ENCODE peak calls at places on chromosomes 7 and 10, in seven cellular contexts. One of them, this sample, is unnamed.

GRCh38 chr10:47264797-47265281 is 35.2 kb upstream of the GDF10 start:
- DNase-seq in IMR-90: no peak
- DNase-seq in aorta: no peak
- DNase-seq in Caco-2: no peak
- DNase-seq in hepatocyte: no peak
- DNase-seq in Panc1: no peak
- DNase-seq in ovary: no peak
- DNase-seq in this sample: no peak

GRCh38 chr7:37832194-37832593 is 16.2 kb upstream of the NME8 start:
- DNase-seq in hepatocyte: peak; percentile 73
- DNase-seq in Panc1: no peak
- DNase-seq in ovary: peak; percentile 74
- DNase-seq in Caco-2: no peak
- DNase-seq in aorta: peak; percentile 78
- DNase-seq in IMR-90: no peak
- DNase-seq in this sample: peak; percentile 82

GRCh38 chr7:1646957-1647891 is 22.9 kb upstream of the ELFN1 start:
- DNase-seq in Caco-2: no peak
- DNase-seq in IMR-90: no peak
- DNase-seq in Panc1: no peak
- DNase-seq in aorta: peak; percentile 84
- DNase-seq in hepatocyte: no peak
- DNase-seq in ovary: no peak
- DNase-seq in this sample: no peak

GRCh38 chr7:15675379-15675778 is 11.1 kb downstream of the MEOX2 start:
- DNase-seq in hepatocyte: no peak
- DNase-seq in ovary: no peak
- DNase-seq in Panc1: no peak
- DNase-seq in IMR-90: no peak
- DNase-seq in Caco-2: no peak
- DNase-seq in aorta: no peak
- DNase-seq in this sample: no peak

GRCh38 chr10:100790761-100791208 is 45.4 kb downstream of the PAX2 start:
- DNase-seq in aorta: no peak
- DNase-seq in Panc1: no peak
- DNase-seq in hepatocyte: no peak
- DNase-seq in Caco-2: no peak
- DNase-seq in ovary: no peak
- DNase-seq in IMR-90: no peak
- DNase-seq in this sample: no peak

GRCh38 chr10:130708465-130708864 is 572.3 kb downstream of the GLRX3 start:
- DNase-seq in Caco-2: no peak
- DNase-seq in aorta: no peak
- DNase-seq in hepatocyte: no peak
- DNase-seq in Panc1: no peak
- DNase-seq in IMR-90: no peak
- DNase-seq in ovary: no peak
- DNase-seq in this sample: no peak

GRCh38 chr7:29258951-29259350 is 64.4 kb downstream of the CHN2 start:
- DNase-seq in hepatocyte: no peak
- DNase-seq in aorta: no peak
- DNase-seq in ovary: no peak
- DNase-seq in IMR-90: no peak
- DNase-seq in Caco-2: no peak
- DNase-seq in Panc1: no peak
- DNase-seq in this sample: no peak

GRCh38 chr10:31381171-31381570 is 62.2 kb downstream of the ZEB1 start:
- DNase-seq in IMR-90: no peak
- DNase-seq in Caco-2: no peak
- DNase-seq in Panc1: no peak
- DNase-seq in aorta: no peak
- DNase-seq in ovary: no peak
- DNase-seq in hepatocyte: no peak
- DNase-seq in this sample: no peak

GRCh38 chr7:2732959-2733584 is 45.1 kb downstream of the AMZ1 start:
- DNase-seq in hepatocyte: peak; percentile 77
- DNase-seq in Panc1: no peak
- DNase-seq in Caco-2: peak; percentile 74
- DNase-seq in aorta: peak; percentile 77
- DNase-seq in IMR-90: peak; percentile 41
- DNase-seq in ovary: peak; percentile 77
- DNase-seq in this sample: peak; percentile 89

GRCh38 chr7:151689196-151689971 is 169.7 kb upstream of the RHEB start:
- DNase-seq in ovary: no peak
- DNase-seq in hepatocyte: no peak
- DNase-seq in Panc1: no peak
- DNase-seq in IMR-90: no peak
- DNase-seq in aorta: peak; percentile 36
- DNase-seq in Caco-2: no peak
- DNase-seq in this sample: no peak

GRCh38 chr10:2985729-2986232 is 81.6 kb upstream of the PFKP start:
- DNase-seq in hepatocyte: peak; percentile 87
- DNase-seq in IMR-90: peak; percentile 66
- DNase-seq in aorta: no peak
- DNase-seq in Caco-2: no peak
- DNase-seq in ovary: no peak
- DNase-seq in Panc1: peak; percentile 30
- DNase-seq in this sample: no peak

GRCh38 chr7:91242097-91242846 is 22.0 kb upstream of the FZD1 start:
- DNase-seq in Caco-2: no peak
- DNase-seq in IMR-90: peak; percentile 66
- DNase-seq in hepatocyte: no peak
- DNase-seq in ovary: no peak
- DNase-seq in aorta: no peak
- DNase-seq in Panc1: no peak
- DNase-seq in this sample: no peak

GRCh38 chr7:17520941-17521340 is 222.5 kb downstream of the AHR start:
- DNase-seq in IMR-90: peak; percentile 49
- DNase-seq in Panc1: no peak
- DNase-seq in Caco-2: no peak
- DNase-seq in aorta: no peak
- DNase-seq in hepatocyte: no peak
- DNase-seq in ovary: no peak
- DNase-seq in this sample: no peak

GRCh38 chr7:137591444-137591843 is 247.9 kb upstream of the PTN start:
- DNase-seq in hepatocyte: peak; percentile 30
- DNase-seq in Panc1: peak; percentile 10
- DNase-seq in Caco-2: no peak
- DNase-seq in ovary: no peak
- DNase-seq in IMR-90: peak; percentile 84
- DNase-seq in aorta: no peak
- DNase-seq in this sample: no peak

GRCh38 chr7:47771990-47772360 is 176.3 kb downstream of the PKD1L1 start:
- DNase-seq in aorta: no peak
- DNase-seq in hepatocyte: no peak
- DNase-seq in Caco-2: no peak
- DNase-seq in IMR-90: no peak
- DNase-seq in Panc1: no peak
- DNase-seq in ovary: no peak
- DNase-seq in this sample: no peak

GRCh38 chr7:30428586-30429530 is 49.7 kb downstream of the NOD1 start:
- DNase-seq in ovary: no peak
- DNase-seq in hepatocyte: no peak
- DNase-seq in Panc1: no peak
- DNase-seq in IMR-90: no peak
- DNase-seq in aorta: no peak
- DNase-seq in Caco-2: no peak
- DNase-seq in this sample: peak; percentile 50

GRCh38 chr7:44489955-44490350 is 505 bp downstream of the NUDCD3 start:
- DNase-seq in aorta: peak; percentile 52
- DNase-seq in Caco-2: no peak
- DNase-seq in Panc1: no peak
- DNase-seq in ovary: peak; percentile 17
- DNase-seq in IMR-90: peak; percentile 25
- DNase-seq in hepatocyte: peak; percentile 36
- DNase-seq in this sample: no peak

GRCh38 chr7:142749218-142749993 is at the start of gene PRSS1:
- DNase-seq in hepatocyte: peak; percentile 70
- DNase-seq in aorta: no peak
- DNase-seq in ovary: no peak
- DNase-seq in Caco-2: peak; percentile 71
- DNase-seq in IMR-90: no peak
- DNase-seq in Panc1: no peak
- DNase-seq in this sample: no peak

GRCh38 chr7:134548877-134549276 is at the start of gene AKR1B15:
- DNase-seq in hepatocyte: no peak
- DNase-seq in ovary: no peak
- DNase-seq in IMR-90: peak; percentile 55
- DNase-seq in aorta: no peak
- DNase-seq in Panc1: no peak
- DNase-seq in Caco-2: no peak
- DNase-seq in this sample: no peak

GRCh38 chr7:100353685-100354330 is 4.1 kb upstream of the PILRB start:
- DNase-seq in IMR-90: no peak
- DNase-seq in Panc1: no peak
- DNase-seq in hepatocyte: no peak
- DNase-seq in Caco-2: no peak
- DNase-seq in aorta: no peak
- DNase-seq in ovary: no peak
- DNase-seq in this sample: no peak

GRCh38 chr7:109751241-109751640 is 1181.6 kb downstream of the DNAJB9 start:
- DNase-seq in Panc1: no peak
- DNase-seq in IMR-90: peak; percentile 7
- DNase-seq in Caco-2: no peak
- DNase-seq in ovary: no peak
- DNase-seq in aorta: no peak
- DNase-seq in hepatocyte: no peak
- DNase-seq in this sample: no peak

GRCh38 chr7:99504281-99504602 is 220 bp upstream of the ZKSCAN5 start:
- DNase-seq in aorta: no peak
- DNase-seq in Panc1: no peak
- DNase-seq in hepatocyte: no peak
- DNase-seq in ovary: no peak
- DNase-seq in Caco-2: no peak
- DNase-seq in IMR-90: no peak
- DNase-seq in this sample: no peak

GRCh38 chr7:31735991-31736982 is 49.3 kb downstream of the PPP1R17 start:
- DNase-seq in Panc1: peak; percentile 41
- DNase-seq in hepatocyte: peak; percentile 82
- DNase-seq in Caco-2: peak; percentile 76
- DNase-seq in IMR-90: peak; percentile 51
- DNase-seq in aorta: no peak
- DNase-seq in ovary: peak; percentile 43
- DNase-seq in this sample: peak; percentile 76

GRCh38 chr7:116614509-116615285 is 57.3 kb upstream of the MET start:
- DNase-seq in IMR-90: no peak
- DNase-seq in ovary: no peak
- DNase-seq in Panc1: no peak
- DNase-seq in Caco-2: no peak
- DNase-seq in aorta: no peak
- DNase-seq in hepatocyte: no peak
- DNase-seq in this sample: no peak

GRCh38 chr7:46776790-46777189 is 805.1 kb downstream of the TNS3 start:
- DNase-seq in Panc1: no peak
- DNase-seq in hepatocyte: no peak
- DNase-seq in IMR-90: peak; percentile 36
- DNase-seq in Caco-2: no peak
- DNase-seq in aorta: no peak
- DNase-seq in ovary: no peak
- DNase-seq in this sample: no peak

GRCh38 chr7:143892527-143893300 is 9.3 kb downstream of the TCAF1 start:
- DNase-seq in ovary: no peak
- DNase-seq in aorta: no peak
- DNase-seq in Panc1: no peak
- DNase-seq in Caco-2: peak; percentile 35
- DNase-seq in IMR-90: peak; percentile 18
- DNase-seq in hepatocyte: no peak
- DNase-seq in this sample: no peak

GRCh38 chr7:106367018-106367420 is 82.2 kb upstream of the NAMPT start:
- DNase-seq in ovary: no peak
- DNase-seq in IMR-90: peak; percentile 22
- DNase-seq in aorta: no peak
- DNase-seq in hepatocyte: no peak
- DNase-seq in Caco-2: no peak
- DNase-seq in Panc1: no peak
- DNase-seq in this sample: no peak
- H3K36me3 ChIP-seq in ovary: no peaks in the 10 kb centered on the region
- H3K36me3 ChIP-seq in IMR-90: no peaks in the 10 kb centered on the region
- H3K36me3 ChIP-seq in aorta: no peaks in the 10 kb centered on the region
- H3K36me3 ChIP-seq in hepatocyte: no peaks in the 10 kb centered on the region
- H3K36me3 ChIP-seq in Caco-2: no peaks in the 10 kb centered on the region
- H3K36me3 ChIP-seq in Panc1: no peaks in the 10 kb centered on the region
- H3K36me3 ChIP-seq in this sample: no peaks in the 10 kb centered on the region

GRCh38 chr7:107932851-107933250 is 41.9 kb downstream of the DLD start:
- DNase-seq in IMR-90: no peak
- DNase-seq in aorta: no peak
- DNase-seq in Panc1: no peak
- DNase-seq in Caco-2: no peak
- DNase-seq in ovary: no peak
- DNase-seq in hepatocyte: no peak
- DNase-seq in this sample: no peak

GRCh38 chr7:107936312-107936711 is 45.3 kb downstream of the DLD start:
- DNase-seq in hepatocyte: no peak
- DNase-seq in aorta: no peak
- DNase-seq in ovary: no peak
- DNase-seq in Caco-2: no peak
- DNase-seq in Panc1: no peak
- DNase-seq in IMR-90: no peak
- DNase-seq in this sample: no peak

GRCh38 chr7:107934991-107935770 is 44.2 kb downstream of the DLD start:
- DNase-seq in Caco-2: no peak
- DNase-seq in IMR-90: peak; percentile 80
- DNase-seq in hepatocyte: no peak
- DNase-seq in Panc1: no peak
- DNase-seq in ovary: no peak
- DNase-seq in aorta: no peak
- DNase-seq in this sample: no peak

GRCh38 chr7:107931740-107932515 is 40.9 kb downstream of the DLD start:
- DNase-seq in ovary: no peak
- DNase-seq in aorta: no peak
- DNase-seq in Panc1: no peak
- DNase-seq in IMR-90: no peak
- DNase-seq in hepatocyte: no peak
- DNase-seq in Caco-2: no peak
- DNase-seq in this sample: no peak

GRCh38 chr7:107933386-107934013 is 42.5 kb downstream of the DLD start:
- DNase-seq in hepatocyte: no peak
- DNase-seq in Caco-2: no peak
- DNase-seq in Panc1: no peak
- DNase-seq in IMR-90: no peak
- DNase-seq in ovary: no peak
- DNase-seq in aorta: no peak
- DNase-seq in this sample: no peak
- H3K36me3 ChIP-seq in hepatocyte: peaks cover 7% of the 10 kb centered on the region
- H3K36me3 ChIP-seq in Caco-2: peaks cover 2% of the 10 kb centered on the region
- H3K36me3 ChIP-seq in Panc1: peaks cover 42% of the 10 kb centered on the region
- H3K36me3 ChIP-seq in IMR-90: peaks cover 50% of the 10 kb centered on the region
- H3K36me3 ChIP-seq in ovary: no peaks in the 10 kb centered on the region
- H3K36me3 ChIP-seq in aorta: peaks cover 2% of the 10 kb centered on the region
- H3K36me3 ChIP-seq in this sample: peaks cover 67% of the 10 kb centered on the region

GRCh38 chr7:107594961-107595737 is 15.1 kb downstream of the BCAP29 start:
- DNase-seq in ovary: no peak
- DNase-seq in aorta: no peak
- DNase-seq in Caco-2: no peak
- DNase-seq in Panc1: peak; percentile 77
- DNase-seq in IMR-90: peak; percentile 94
- DNase-seq in hepatocyte: no peak
- DNase-seq in this sample: no peak
- H3K36me3 ChIP-seq in ovary: no peaks in the 10 kb centered on the region
- H3K36me3 ChIP-seq in aorta: no peaks in the 10 kb centered on the region
- H3K36me3 ChIP-seq in Caco-2: no peaks in the 10 kb centered on the region
- H3K36me3 ChIP-seq in Panc1: peaks cover 12% of the 10 kb centered on the region
- H3K36me3 ChIP-seq in IMR-90: peaks cover 8% of the 10 kb centered on the region
- H3K36me3 ChIP-seq in hepatocyte: no peaks in the 10 kb centered on the region
- H3K36me3 ChIP-seq in this sample: peaks cover 26% of the 10 kb centered on the region

GRCh38 chr10:119908201-119908600 is 15.7 kb downstream of the SEC23IP start:
- DNase-seq in Caco-2: no peak
- DNase-seq in Panc1: no peak
- DNase-seq in hepatocyte: no peak
- DNase-seq in aorta: no peak
- DNase-seq in ovary: no peak
- DNase-seq in IMR-90: no peak
- DNase-seq in this sample: no peak
- H3K36me3 ChIP-seq in Caco-2: peaks cover 3% of the 10 kb centered on the region
- H3K36me3 ChIP-seq in Panc1: peaks cover 38% of the 10 kb centered on the region
- H3K36me3 ChIP-seq in hepatocyte: peaks cover 3% of the 10 kb centered on the region
- H3K36me3 ChIP-seq in aorta: peaks cover 2% of the 10 kb centered on the region
- H3K36me3 ChIP-seq in ovary: no peaks in the 10 kb centered on the region
- H3K36me3 ChIP-seq in IMR-90: peaks cover 49% of the 10 kb centered on the region
- H3K36me3 ChIP-seq in this sample: peaks cover 51% of the 10 kb centered on the region